ENCODE peak calls at places on chromosomes 1 and 21, in seven cellular contexts. One of them, this sample, is unnamed.

GRCh38 chr1:24098907-24099637 is 12.9 kb downstream of the MYOM3 start:
- DNase-seq in AG09309: no peak
- DNase-seq in amniotic stem cell: no peak
- DNase-seq in A172: no peak
- DNase-seq in mesendoderm: no peak
- DNase-seq in AML-193: no peak
- DNase-seq in A549: no peak
- DNase-seq in this sample: no peak

GRCh38 chr1:197725044-197725443 is 50.2 kb downstream of the DENND1B start:
- DNase-seq in AML-193: no peak
- DNase-seq in AG09309: no peak
- DNase-seq in A172: peak
- DNase-seq in mesendoderm: peak
- DNase-seq in A549: no peak
- DNase-seq in amniotic stem cell: no peak
- DNase-seq in this sample: no peak

GRCh38 chr1:245386321-245387002 is 231.7 kb downstream of the KIF26B start:
- DNase-seq in AG09309: no peak
- DNase-seq in A549: no peak
- DNase-seq in AML-193: no peak
- DNase-seq in A172: no peak
- DNase-seq in mesendoderm: no peak
- DNase-seq in amniotic stem cell: no peak
- DNase-seq in this sample: no peak

GRCh38 chr1:207017615-207018559 is 14.7 kb downstream of the C1orf116 start:
- DNase-seq in A549: no peak
- DNase-seq in AG09309: no peak
- DNase-seq in AML-193: no peak
- DNase-seq in A172: no peak
- DNase-seq in amniotic stem cell: no peak
- DNase-seq in mesendoderm: no peak
- DNase-seq in this sample: peak

GRCh38 chr1:9595968-9596340 is 7.2 kb downstream of the TMEM201 start:
- DNase-seq in A172: no peak
- DNase-seq in amniotic stem cell: no peak
- DNase-seq in AML-193: no peak
- DNase-seq in A549: no peak
- DNase-seq in mesendoderm: no peak
- DNase-seq in AG09309: no peak
- DNase-seq in this sample: no peak

GRCh38 chr1:212132040-212132439 is 96.5 kb downstream of the DTL start:
- DNase-seq in A549: no peak
- DNase-seq in A172: no peak
- DNase-seq in AG09309: no peak
- DNase-seq in mesendoderm: no peak
- DNase-seq in AML-193: no peak
- DNase-seq in amniotic stem cell: no peak
- DNase-seq in this sample: no peak

GRCh38 chr21:45954271-45954670 is 27.3 kb upstream of the COL6A1 start:
- DNase-seq in A549: no peak
- DNase-seq in A172: no peak
- DNase-seq in AG09309: peak
- DNase-seq in amniotic stem cell: no peak
- DNase-seq in mesendoderm: peak
- DNase-seq in AML-193: no peak
- DNase-seq in this sample: no peak

GRCh38 chr1:182054698-182055326 is 6.7 kb downstream of the ZNF648 start:
- DNase-seq in A172: peak
- DNase-seq in AML-193: peak
- DNase-seq in AG09309: no peak
- DNase-seq in A549: peak
- DNase-seq in mesendoderm: peak
- DNase-seq in amniotic stem cell: no peak
- DNase-seq in this sample: no peak

GRCh38 chr21:24375201-24375600 is 1232.1 kb downstream of the MRPL39 start:
- DNase-seq in AG09309: no peak
- DNase-seq in A172: no peak
- DNase-seq in mesendoderm: peak
- DNase-seq in amniotic stem cell: no peak
- DNase-seq in A549: no peak
- DNase-seq in AML-193: no peak
- DNase-seq in this sample: no peak

GRCh38 chr1:86100401-86100800 is 56.2 kb downstream of the COL24A1 start:
- DNase-seq in AG09309: no peak
- DNase-seq in A549: no peak
- DNase-seq in amniotic stem cell: no peak
- DNase-seq in A172: no peak
- DNase-seq in AML-193: no peak
- DNase-seq in mesendoderm: no peak
- DNase-seq in this sample: no peak

GRCh38 chr1:77143529-77144121 is 75.6 kb downstream of the PIGK start:
- DNase-seq in A549: peak
- DNase-seq in AG09309: no peak
- DNase-seq in mesendoderm: no peak
- DNase-seq in A172: no peak
- DNase-seq in amniotic stem cell: no peak
- DNase-seq in AML-193: peak
- DNase-seq in this sample: no peak

GRCh38 chr1:48831579-48831978 is 54.9 kb upstream of the BEND5 start:
- DNase-seq in A172: no peak
- DNase-seq in mesendoderm: no peak
- DNase-seq in AG09309: no peak
- DNase-seq in A549: no peak
- DNase-seq in amniotic stem cell: no peak
- DNase-seq in AML-193: no peak
- DNase-seq in this sample: no peak